ENCODE peak calls at places on chromosome 15, in eight cellular contexts. A, I, L, U, W, O, J and M are unnamed samples. For H3K27me3, the result is how much of the 10 kb centered on the place peaks cover.

GRCh38 chr15:94229591-94230365 is 1.6 kb upstream of the MCTP2 start:
- DNase-seq in A (peak), I (no peak), L (no peak), U (no peak), W (no peak), O (no peak), J (peak), M (peak)

GRCh38 chr15:81111510-81112375 is 22.3 kb upstream of the CFAP161 start:
- DNase-seq in A (no peak), I (no peak), L (no peak), U (no peak), W (no peak), O (no peak), J (no peak), M (peak)

GRCh38 chr15:72911658-72912057 is 128.1 kb upstream of the ADPGK start:
- DNase-seq in A (no peak), I (no peak), L (no peak), U (no peak), W (no peak), O (no peak), J (no peak), M (no peak)

GRCh38 chr15:60797444-60798040 is 318.6 kb upstream of the ICE2 start:
- DNase-seq in A (no peak), I (no peak), L (no peak), U (no peak), W (no peak), O (no peak), J (no peak), M (no peak)

GRCh38 chr15:85582076-85582718 is 201.8 kb downstream of the AKAP13 start:
- DNase-seq in A (peak), I (no peak), L (no peak), U (no peak), W (no peak), O (peak), J (peak), M (peak)

GRCh38 chr15:75460646-75461045 is 9.2 kb upstream of the SIN3A start:
- DNase-seq in A (no peak), I (no peak), L (no peak), U (no peak), W (no peak), O (no peak), J (no peak), M (no peak)

GRCh38 chr15:73921257-73921890 is 4.9 kb upstream of the LOXL1 start:
- DNase-seq in A (no peak), I (no peak), L (no peak), U (no peak), W (no peak), O (no peak), J (no peak), M (no peak)

GRCh38 chr15:97684249-97684648 is 276.3 kb upstream of the ARRDC4 start:
- DNase-seq in A (no peak), I (no peak), L (no peak), U (no peak), W (no peak), O (no peak), J (no peak), M (no peak)

GRCh38 chr15:74978503-74978902 is 16.9 kb upstream of the SCAMP5 start:
- DNase-seq in A (no peak), I (no peak), L (no peak), U (no peak), W (peak), O (peak), J (no peak), M (peak)

GRCh38 chr15:88701561-88702095 is 62.8 kb downstream of the ISG20 start:
- DNase-seq in A (no peak), I (no peak), L (no peak), U (no peak), W (no peak), O (no peak), J (no peak), M (no peak)
- H3K27me3 ChIP-seq in A (under half), I (under half), L (under half), U (under half), W (under half), O (under half), J (under half), M (under half)

GRCh38 chr15:45110256-45110820 is 3.6 kb downstream of the DUOX2 start:
- DNase-seq in A (no peak), I (no peak), L (peak), U (no peak), W (no peak), O (no peak), J (no peak), M (no peak)

GRCh38 chr15:45112592-45113379 is 1.2 kb downstream of the DUOX2 start:
- DNase-seq in A (no peak), I (no peak), L (peak), U (no peak), W (no peak), O (no peak), J (peak), M (no peak)

GRCh38 chr15:45113380-45113990 is 487 bp downstream of the DUOX2 start:
- DNase-seq in A (no peak), I (no peak), L (peak), U (no peak), W (no peak), O (no peak), J (no peak), M (no peak)

GRCh38 chr15:45112143-45112591 is 1.8 kb downstream of the DUOX2 start:
- DNase-seq in A (no peak), I (no peak), L (no peak), U (no peak), W (no peak), O (no peak), J (no peak), M (no peak)

GRCh38 chr15:45111390-45112142 is 2.4 kb downstream of the DUOX2 start:
- DNase-seq in A (no peak), I (no peak), L (peak), U (no peak), W (no peak), O (no peak), J (no peak), M (no peak)
- H3K27me3 ChIP-seq in A (under half), I (under half), L (half or more), U (half or more), W (half or more), O (half or more), J (under half), M (half or more)

DNA sequence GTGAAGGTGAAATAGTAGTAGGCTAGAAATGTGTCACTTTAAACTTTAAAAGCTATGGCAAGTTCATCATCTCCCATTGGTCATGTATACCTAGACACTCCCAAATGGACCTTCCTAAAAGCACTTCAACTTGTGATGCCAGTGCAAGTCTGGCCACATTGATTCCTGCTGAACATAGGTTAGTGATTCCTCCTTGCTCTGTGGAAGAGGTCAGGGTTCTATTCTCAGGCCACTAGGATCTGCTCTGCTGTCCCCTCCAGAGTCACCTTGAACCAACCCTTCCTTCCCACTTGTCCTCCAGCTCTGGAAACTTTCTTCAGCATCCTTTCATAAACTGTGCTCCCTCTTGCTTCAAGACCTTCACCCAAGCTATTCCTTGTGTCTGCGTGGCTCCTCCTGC is 301.7 kb downstream of the RPLP1 start:
- DNase-seq in A (no peak), I (no peak), L (no peak), U (no peak), W (no peak), O (no peak), J (no peak), M (no peak)
- H3K27me3 ChIP-seq in A (under half), I (under half), L (under half), U (under half), W (under half), O (under half), J (under half), M (under half)

GRCh38 chr15:96353378-96353930 is 23.0 kb downstream of the NR2F2 start:
- DNase-seq in A (no peak), I (no peak), L (no peak), U (no peak), W (no peak), O (no peak), J (no peak), M (no peak)

GRCh38 chr15:96350321-96350720 is 19.8 kb downstream of the NR2F2 start:
- DNase-seq in A (no peak), I (no peak), L (no peak), U (no peak), W (no peak), O (no peak), J (no peak), M (no peak)

GRCh38 chr15:96350884-96351639 is 20.6 kb downstream of the NR2F2 start:
- DNase-seq in A (no peak), I (no peak), L (no peak), U (no peak), W (no peak), O (no peak), J (no peak), M (no peak)

GRCh38 chr15:96352594-96353377 is 22.3 kb downstream of the NR2F2 start:
- DNase-seq in A (no peak), I (no peak), L (no peak), U (no peak), W (no peak), O (peak), J (no peak), M (no peak)

DNA sequence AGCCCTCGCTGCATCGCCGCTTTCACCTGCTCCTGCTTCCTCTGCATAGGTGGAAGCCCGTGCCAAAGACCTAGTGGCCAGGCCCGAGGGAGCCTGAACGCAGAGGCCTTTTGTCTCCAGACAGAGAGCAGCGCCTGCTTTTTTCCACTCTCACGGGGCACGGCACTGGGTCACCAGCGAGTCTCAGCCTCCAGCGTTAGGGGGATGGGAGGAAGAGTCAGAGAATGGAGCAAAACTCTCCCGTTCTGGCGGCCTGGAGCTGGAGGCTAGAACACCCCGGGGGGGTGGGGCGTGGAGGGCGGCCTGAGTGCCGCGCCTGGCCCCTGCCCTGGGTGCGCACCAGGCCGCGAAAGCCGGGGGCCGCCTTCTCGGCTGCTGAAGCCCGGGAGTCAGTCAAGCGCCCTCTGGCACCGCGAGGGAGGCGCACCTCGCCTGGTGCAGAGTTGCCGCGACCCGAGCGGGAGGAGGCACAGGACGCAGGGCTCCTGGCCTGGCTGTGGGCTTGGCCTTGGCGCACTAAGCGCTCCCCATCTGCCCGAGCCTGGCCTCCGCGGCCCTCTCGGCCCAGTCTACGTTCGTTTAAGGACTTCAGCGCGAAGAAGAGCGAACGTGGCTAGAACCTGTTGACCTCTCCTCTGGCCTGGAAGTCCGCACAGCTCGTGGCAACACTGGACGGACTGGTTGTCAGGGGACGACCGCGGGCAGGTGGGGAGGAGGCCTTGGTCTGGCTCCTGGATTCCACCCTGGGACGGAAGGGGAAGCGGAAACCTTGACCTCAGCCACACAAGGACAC is 21.5 kb downstream of the NR2F2 start:
- DNase-seq in A (no peak), I (no peak), L (no peak), U (no peak), W (no peak), O (no peak), J (no peak), M (no peak)
- H3K27me3 ChIP-seq in A (half or more), I (under half), L (under half), U (half or more), W (under half), O (under half), J (half or more), M (under half)

GRCh38 chr15:68710536-68710935 is 110.2 kb downstream of the ANP32A start:
- DNase-seq in A (no peak), I (no peak), L (no peak), U (no peak), W (no peak), O (no peak), J (no peak), M (no peak)

GRCh38 chr15:68711406-68711805 is 109.3 kb downstream of the ANP32A start:
- DNase-seq in A (no peak), I (no peak), L (no peak), U (no peak), W (no peak), O (no peak), J (no peak), M (no peak)

GRCh38 chr15:68712886-68713285 is 107.8 kb downstream of the ANP32A start:
- DNase-seq in A (no peak), I (no peak), L (no peak), U (no peak), W (no peak), O (no peak), J (no peak), M (no peak)

GRCh38 chr15:68715111-68715510 is 105.6 kb downstream of the ANP32A start:
- DNase-seq in A (no peak), I (no peak), L (no peak), U (no peak), W (no peak), O (no peak), J (no peak), M (no peak)

DNA sequence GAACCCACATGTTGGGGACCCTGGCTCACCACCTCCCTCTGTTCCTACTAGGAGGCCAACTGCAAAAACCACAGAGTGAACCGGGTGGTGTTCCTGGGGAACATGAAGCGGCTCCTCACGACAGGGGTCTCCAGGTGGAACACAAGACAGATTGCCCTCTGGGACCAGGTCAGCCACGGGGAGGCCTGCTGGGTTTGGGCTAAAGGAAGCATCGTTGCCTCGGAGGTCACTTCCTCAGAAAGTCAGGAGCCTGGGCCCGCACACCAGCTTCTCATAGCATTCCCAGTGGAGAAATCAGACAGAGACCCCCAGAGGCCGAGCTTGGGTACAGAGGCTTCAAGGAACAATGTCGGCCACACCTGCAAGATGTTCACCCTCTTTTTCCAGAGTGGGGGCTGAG is 106.8 kb downstream of the ANP32A start:
- DNase-seq in A (no peak), I (no peak), L (no peak), U (no peak), W (no peak), O (no peak), J (no peak), M (no peak)
- H3K27me3 ChIP-seq in A (under half), I (under half), L (under half), U (under half), W (under half), O (under half), J (under half), M (under half)

DNA sequence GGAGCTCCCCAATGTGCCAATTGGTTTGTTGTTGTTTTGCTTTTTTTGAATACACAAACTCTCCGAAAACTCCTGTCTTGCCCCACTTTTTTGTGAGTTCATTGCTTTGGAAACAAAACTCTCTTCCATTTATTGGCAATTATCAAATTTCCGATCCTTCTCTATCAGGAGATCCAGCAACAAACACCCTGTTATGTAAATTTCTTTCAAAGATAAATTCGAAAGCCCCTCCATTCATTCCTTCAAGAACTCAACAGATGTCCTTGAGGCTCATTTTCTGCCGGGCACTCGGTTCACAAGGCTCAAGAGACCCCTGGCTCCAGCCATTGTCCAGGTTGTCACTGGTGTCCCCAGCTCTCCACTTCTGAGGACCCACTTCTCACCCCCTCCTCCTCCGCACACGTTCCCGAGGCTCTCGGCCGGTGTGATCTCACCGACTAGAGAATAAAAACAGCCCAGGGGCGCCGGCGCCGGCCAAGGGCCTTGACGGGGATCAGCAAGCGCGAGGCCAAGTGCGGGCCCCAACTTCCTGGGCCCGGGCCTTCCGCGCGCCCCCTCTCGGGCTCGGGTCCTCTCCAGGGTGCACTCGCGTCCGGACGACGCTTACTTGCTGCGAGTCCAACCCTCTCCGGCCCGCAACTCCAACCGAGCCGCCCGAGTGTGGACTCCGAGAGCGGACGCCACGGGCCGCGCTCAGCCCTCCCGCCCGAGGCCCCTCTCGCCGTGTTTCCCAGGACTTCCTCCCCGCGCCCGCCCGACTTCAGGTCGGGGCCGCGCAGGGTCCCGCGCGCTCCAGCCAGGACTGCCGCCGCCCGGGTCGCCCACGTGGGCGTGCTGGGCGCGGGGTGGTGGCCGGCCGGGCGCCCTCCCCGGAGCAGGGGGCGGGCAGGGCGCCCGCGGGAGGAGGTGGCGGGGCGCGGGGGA is 533 bp upstream of the SMAD3 start:
- DNase-seq in A (no peak), I (peak), L (peak), U (peak), W (no peak), O (no peak), J (peak), M (no peak)
- H3K27me3 ChIP-seq in A (under half), I (under half), L (under half), U (under half), W (under half), O (under half), J (under half), M (under half)

DNA sequence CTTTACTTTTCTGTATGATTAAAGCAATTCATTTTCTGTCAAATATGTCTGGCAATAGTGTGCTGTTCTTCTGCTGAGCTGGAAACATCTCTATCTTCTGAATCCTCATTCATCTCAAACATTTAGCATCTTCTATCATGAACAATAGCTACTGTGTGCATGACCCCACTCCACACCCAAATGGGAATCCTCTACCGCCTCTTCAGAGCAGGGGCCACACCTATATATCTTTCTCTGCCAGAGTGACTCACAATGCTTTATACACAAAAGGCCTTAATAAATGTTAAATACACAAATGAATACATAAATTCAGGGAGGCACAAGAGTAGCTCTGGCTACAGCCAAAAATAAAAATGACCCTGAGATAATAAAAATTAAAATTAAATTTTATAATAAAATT is 8.0 kb downstream of the ALDH1A2 start:
- DNase-seq in A (no peak), I (no peak), L (no peak), U (no peak), W (no peak), O (no peak), J (no peak), M (peak)
- H3K27me3 ChIP-seq in A (under half), I (under half), L (under half), U (under half), W (under half), O (under half), J (under half), M (under half)